ENCODE peak calls at places on chromosomes 12 and 14, in ten cellular contexts. One of them, this sample, is unnamed.

GRCh38 chr14:65222434-65222833 is 120.1 kb upstream of the MAX start:
- DNase-seq in lower lobe of right lung: peak; percentile 58
- DNase-seq in neural progenitor cell: peak; percentile 67
- DNase-seq in GM06990: no peak
- DNase-seq in CD8-positive, alpha-beta T cell: peak; percentile 37
- DNase-seq in H1: peak; percentile 41
- DNase-seq in pancreas: peak; percentile 74
- DNase-seq in cardiac muscle cell: peak; percentile 87
- DNase-seq in left ventricle myocardium inferior: peak; percentile 28
- DNase-seq in HCT116: peak; percentile 60
- DNase-seq in this sample: peak; percentile 81

GRCh38 chr12:1793426-1794210 is 26.7 kb upstream of the LRTM2 start:
- DNase-seq in pancreas: no peak
- DNase-seq in left ventricle myocardium inferior: no peak
- DNase-seq in cardiac muscle cell: no peak
- DNase-seq in CD8-positive, alpha-beta T cell: no peak
- DNase-seq in neural progenitor cell: no peak
- DNase-seq in HCT116: no peak
- DNase-seq in lower lobe of right lung: peak; percentile 42
- DNase-seq in H1: no peak
- DNase-seq in GM06990: no peak
- DNase-seq in this sample: no peak

GRCh38 chr12:122032570-122032969 is 10.9 kb downstream of the BCL7A start:
- DNase-seq in neural progenitor cell: no peak
- DNase-seq in HCT116: no peak
- DNase-seq in cardiac muscle cell: no peak
- DNase-seq in pancreas: no peak
- DNase-seq in CD8-positive, alpha-beta T cell: no peak
- DNase-seq in lower lobe of right lung: no peak
- DNase-seq in H1: no peak
- DNase-seq in GM06990: no peak
- DNase-seq in left ventricle myocardium inferior: no peak
- DNase-seq in this sample: no peak

GRCh38 chr12:120247621-120248030 is 17.9 kb downstream of the PXN start:
- DNase-seq in HCT116: no peak
- DNase-seq in left ventricle myocardium inferior: no peak
- DNase-seq in lower lobe of right lung: no peak
- DNase-seq in CD8-positive, alpha-beta T cell: no peak
- DNase-seq in cardiac muscle cell: no peak
- DNase-seq in GM06990: no peak
- DNase-seq in H1: no peak
- DNase-seq in neural progenitor cell: no peak
- DNase-seq in pancreas: no peak
- DNase-seq in this sample: no peak

GRCh38 chr14:104585966-104586702 is 6.6 kb downstream of the C14orf180 start:
- DNase-seq in neural progenitor cell: no peak
- DNase-seq in HCT116: no peak
- DNase-seq in GM06990: no peak
- DNase-seq in lower lobe of right lung: no peak
- DNase-seq in pancreas: peak; percentile 44
- DNase-seq in left ventricle myocardium inferior: peak; percentile 66
- DNase-seq in H1: no peak
- DNase-seq in CD8-positive, alpha-beta T cell: no peak
- DNase-seq in cardiac muscle cell: peak; percentile 26
- DNase-seq in this sample: no peak

GRCh38 chr12:118704517-118704916 is 276.8 kb upstream of the SRRM4 start:
- DNase-seq in left ventricle myocardium inferior: no peak
- DNase-seq in GM06990: no peak
- DNase-seq in neural progenitor cell: peak; percentile 16
- DNase-seq in pancreas: no peak
- DNase-seq in H1: no peak
- DNase-seq in lower lobe of right lung: no peak
- DNase-seq in cardiac muscle cell: no peak
- DNase-seq in CD8-positive, alpha-beta T cell: no peak
- DNase-seq in HCT116: no peak
- DNase-seq in this sample: no peak

GRCh38 chr14:24204163-24205146 is 1.0 kb upstream of the TSSK4 start:
- DNase-seq in GM06990: no peak
- DNase-seq in lower lobe of right lung: no peak
- DNase-seq in neural progenitor cell: no peak
- DNase-seq in cardiac muscle cell: no peak
- DNase-seq in left ventricle myocardium inferior: no peak
- DNase-seq in CD8-positive, alpha-beta T cell: no peak
- DNase-seq in pancreas: no peak
- DNase-seq in H1: no peak
- DNase-seq in HCT116: no peak
- DNase-seq in this sample: no peak

GRCh38 chr12:84046869-84047268 is 865.7 kb downstream of the SLC6A15 start:
- DNase-seq in neural progenitor cell: no peak
- DNase-seq in CD8-positive, alpha-beta T cell: no peak
- DNase-seq in left ventricle myocardium inferior: no peak
- DNase-seq in lower lobe of right lung: no peak
- DNase-seq in H1: no peak
- DNase-seq in HCT116: no peak
- DNase-seq in cardiac muscle cell: no peak
- DNase-seq in pancreas: no peak
- DNase-seq in GM06990: no peak
- DNase-seq in this sample: no peak

GRCh38 chr14:102727336-102728095 is 49.7 kb upstream of the TRAF3 start:
- DNase-seq in HCT116: no peak
- DNase-seq in GM06990: no peak
- DNase-seq in CD8-positive, alpha-beta T cell: no peak
- DNase-seq in pancreas: no peak
- DNase-seq in left ventricle myocardium inferior: no peak
- DNase-seq in H1: no peak
- DNase-seq in neural progenitor cell: no peak
- DNase-seq in lower lobe of right lung: no peak
- DNase-seq in cardiac muscle cell: peak; percentile 14
- DNase-seq in this sample: no peak

GRCh38 chr14:102731101-102731870 is 46.0 kb upstream of the TRAF3 start:
- DNase-seq in HCT116: no peak
- DNase-seq in left ventricle myocardium inferior: no peak
- DNase-seq in lower lobe of right lung: no peak
- DNase-seq in neural progenitor cell: no peak
- DNase-seq in GM06990: no peak
- DNase-seq in CD8-positive, alpha-beta T cell: no peak
- DNase-seq in pancreas: no peak
- DNase-seq in H1: no peak
- DNase-seq in cardiac muscle cell: no peak
- DNase-seq in this sample: no peak

GRCh38 chr14:102729825-102730224 is 47.4 kb upstream of the TRAF3 start:
- DNase-seq in cardiac muscle cell: no peak
- DNase-seq in pancreas: no peak
- DNase-seq in H1: no peak
- DNase-seq in CD8-positive, alpha-beta T cell: no peak
- DNase-seq in left ventricle myocardium inferior: no peak
- DNase-seq in lower lobe of right lung: no peak
- DNase-seq in neural progenitor cell: no peak
- DNase-seq in GM06990: no peak
- DNase-seq in HCT116: no peak
- DNase-seq in this sample: no peak

GRCh38 chr14:102728509-102728908 is 48.7 kb upstream of the TRAF3 start:
- DNase-seq in CD8-positive, alpha-beta T cell: no peak
- DNase-seq in pancreas: no peak
- DNase-seq in lower lobe of right lung: no peak
- DNase-seq in left ventricle myocardium inferior: no peak
- DNase-seq in neural progenitor cell: no peak
- DNase-seq in HCT116: no peak
- DNase-seq in GM06990: no peak
- DNase-seq in cardiac muscle cell: no peak
- DNase-seq in H1: no peak
- DNase-seq in this sample: no peak

GRCh38 chr14:102729268-102729667 is 48.0 kb upstream of the TRAF3 start:
- DNase-seq in pancreas: no peak
- DNase-seq in CD8-positive, alpha-beta T cell: no peak
- DNase-seq in H1: no peak
- DNase-seq in lower lobe of right lung: no peak
- DNase-seq in cardiac muscle cell: no peak
- DNase-seq in neural progenitor cell: no peak
- DNase-seq in HCT116: no peak
- DNase-seq in GM06990: no peak
- DNase-seq in left ventricle myocardium inferior: no peak
- DNase-seq in this sample: no peak
- H3K36me3 ChIP-seq in pancreas: peaks cover 2% of the 10 kb centered on the region
- H3K36me3 ChIP-seq in CD8-positive, alpha-beta T cell: peaks cover 22% of the 10 kb centered on the region
- H3K36me3 ChIP-seq in H1: peaks cover 43% of the 10 kb centered on the region
- H3K36me3 ChIP-seq in lower lobe of right lung: peaks cover 72% of the 10 kb centered on the region
- H3K36me3 ChIP-seq in cardiac muscle cell: peaks cover 2% of the 10 kb centered on the region
- H3K36me3 ChIP-seq in neural progenitor cell: no peaks in the 10 kb centered on the region
- H3K36me3 ChIP-seq in HCT116: peaks cover 23% of the 10 kb centered on the region
- H3K36me3 ChIP-seq in GM06990: peaks cover 20% of the 10 kb centered on the region
- H3K36me3 ChIP-seq in left ventricle myocardium inferior: peaks cover 49% of the 10 kb centered on the region
- H3K36me3 ChIP-seq in this sample: no peaks in the 10 kb centered on the region

DNA sequence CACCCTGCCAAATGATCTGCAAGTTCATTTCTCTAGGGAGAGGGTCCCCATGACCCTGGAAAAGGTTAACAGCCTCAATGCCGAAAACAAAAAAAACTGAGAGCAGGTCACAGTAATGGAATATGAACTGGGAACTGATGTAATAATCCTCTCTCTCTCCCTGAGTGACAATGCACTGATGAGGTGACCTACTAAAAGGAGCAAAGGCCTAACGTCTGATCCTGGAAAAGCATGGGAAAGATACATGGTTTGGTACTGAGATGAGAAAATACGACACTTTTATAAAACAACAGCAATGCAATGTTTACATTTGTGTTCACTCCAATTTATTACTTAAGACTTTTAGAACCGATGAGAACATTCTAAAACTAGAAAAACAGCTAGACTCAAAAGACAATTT is 27.7 kb downstream of the SETD3 start:
- DNase-seq in GM06990: no peak
- DNase-seq in CD8-positive, alpha-beta T cell: no peak
- DNase-seq in left ventricle myocardium inferior: no peak
- DNase-seq in lower lobe of right lung: no peak
- DNase-seq in neural progenitor cell: no peak
- DNase-seq in HCT116: no peak
- DNase-seq in H1: no peak
- DNase-seq in cardiac muscle cell: no peak
- DNase-seq in pancreas: no peak
- DNase-seq in this sample: no peak
- TF ChIP-seq CTCF in GM06990: no peak
- TF ChIP-seq CTCF in CD8-positive, alpha-beta T cell: no peak
- TF ChIP-seq CTCF in left ventricle myocardium inferior: no peak
- TF ChIP-seq CTCF in lower lobe of right lung: no peak
- TF ChIP-seq CTCF in neural progenitor cell: no peak
- TF ChIP-seq CTCF in HCT116: no peak
- TF ChIP-seq CTCF in H1: no peak
- TF ChIP-seq CTCF in cardiac muscle cell: no peak
- TF ChIP-seq CTCF in pancreas: no peak
- TF ChIP-seq CTCF in this sample: no peak

GRCh38 chr14:90281766-90282165 is 25.4 kb downstream of the PSMC1 start:
- DNase-seq in left ventricle myocardium inferior: no peak
- DNase-seq in CD8-positive, alpha-beta T cell: no peak
- DNase-seq in cardiac muscle cell: no peak
- DNase-seq in H1: no peak
- DNase-seq in pancreas: no peak
- DNase-seq in neural progenitor cell: no peak
- DNase-seq in lower lobe of right lung: no peak
- DNase-seq in HCT116: no peak
- DNase-seq in GM06990: no peak
- DNase-seq in this sample: no peak

GRCh38 chr14:90278199-90279175 is 22.1 kb downstream of the PSMC1 start:
- DNase-seq in pancreas: no peak
- DNase-seq in HCT116: no peak
- DNase-seq in neural progenitor cell: no peak
- DNase-seq in left ventricle myocardium inferior: no peak
- DNase-seq in H1: no peak
- DNase-seq in CD8-positive, alpha-beta T cell: no peak
- DNase-seq in cardiac muscle cell: no peak
- DNase-seq in GM06990: no peak
- DNase-seq in lower lobe of right lung: no peak
- DNase-seq in this sample: no peak

GRCh38 chr14:90280096-90280495 is 23.7 kb downstream of the PSMC1 start:
- DNase-seq in GM06990: no peak
- DNase-seq in pancreas: no peak
- DNase-seq in cardiac muscle cell: no peak
- DNase-seq in neural progenitor cell: no peak
- DNase-seq in CD8-positive, alpha-beta T cell: no peak
- DNase-seq in left ventricle myocardium inferior: no peak
- DNase-seq in HCT116: no peak
- DNase-seq in H1: no peak
- DNase-seq in lower lobe of right lung: no peak
- DNase-seq in this sample: no peak

GRCh38 chr14:90277581-90278198 is 21.3 kb downstream of the PSMC1 start:
- DNase-seq in pancreas: no peak
- DNase-seq in HCT116: no peak
- DNase-seq in GM06990: no peak
- DNase-seq in H1: no peak
- DNase-seq in lower lobe of right lung: no peak
- DNase-seq in CD8-positive, alpha-beta T cell: no peak
- DNase-seq in cardiac muscle cell: no peak
- DNase-seq in left ventricle myocardium inferior: no peak
- DNase-seq in neural progenitor cell: no peak
- DNase-seq in this sample: no peak

DNA sequence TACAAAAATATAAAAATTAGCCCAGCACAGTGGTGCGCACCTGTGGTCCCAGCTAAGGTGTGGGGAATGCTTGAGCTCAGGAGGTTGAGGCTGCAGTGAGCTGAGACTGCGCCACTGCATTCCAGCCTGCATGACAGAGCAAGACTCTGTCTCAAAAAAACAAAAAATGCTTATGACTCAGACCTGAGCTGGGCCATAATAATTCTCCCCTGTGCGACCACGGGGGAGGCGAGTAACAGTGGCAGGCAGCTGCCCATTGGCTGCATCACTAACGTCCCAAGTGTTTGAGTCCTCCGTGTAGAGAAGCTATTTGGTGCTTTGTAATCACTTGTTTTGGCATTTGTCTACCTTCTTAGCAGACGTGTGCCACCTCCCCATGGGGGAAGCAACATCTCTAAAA is 24.9 kb downstream of the PSMC1 start:
- DNase-seq in cardiac muscle cell: peak; percentile 54
- DNase-seq in HCT116: no peak
- DNase-seq in GM06990: no peak
- DNase-seq in H1: no peak
- DNase-seq in lower lobe of right lung: no peak
- DNase-seq in left ventricle myocardium inferior: no peak
- DNase-seq in neural progenitor cell: no peak
- DNase-seq in CD8-positive, alpha-beta T cell: no peak
- DNase-seq in pancreas: no peak
- DNase-seq in this sample: no peak
- H3K36me3 ChIP-seq in cardiac muscle cell: peaks cover 19% of the 10 kb centered on the region
- H3K36me3 ChIP-seq in HCT116: peaks cover 7% of the 10 kb centered on the region
- H3K36me3 ChIP-seq in GM06990: peaks cover 11% of the 10 kb centered on the region
- H3K36me3 ChIP-seq in H1: peaks cover 11% of the 10 kb centered on the region
- H3K36me3 ChIP-seq in lower lobe of right lung: peaks cover 87% of the 10 kb centered on the region
- H3K36me3 ChIP-seq in left ventricle myocardium inferior: peaks cover 88% of the 10 kb centered on the region
- H3K36me3 ChIP-seq in neural progenitor cell: no peaks in the 10 kb centered on the region
- H3K36me3 ChIP-seq in CD8-positive, alpha-beta T cell: peaks cover 18% of the 10 kb centered on the region
- H3K36me3 ChIP-seq in pancreas: peaks cover 13% of the 10 kb centered on the region
- H3K36me3 ChIP-seq in this sample: no peaks in the 10 kb centered on the region

DNA sequence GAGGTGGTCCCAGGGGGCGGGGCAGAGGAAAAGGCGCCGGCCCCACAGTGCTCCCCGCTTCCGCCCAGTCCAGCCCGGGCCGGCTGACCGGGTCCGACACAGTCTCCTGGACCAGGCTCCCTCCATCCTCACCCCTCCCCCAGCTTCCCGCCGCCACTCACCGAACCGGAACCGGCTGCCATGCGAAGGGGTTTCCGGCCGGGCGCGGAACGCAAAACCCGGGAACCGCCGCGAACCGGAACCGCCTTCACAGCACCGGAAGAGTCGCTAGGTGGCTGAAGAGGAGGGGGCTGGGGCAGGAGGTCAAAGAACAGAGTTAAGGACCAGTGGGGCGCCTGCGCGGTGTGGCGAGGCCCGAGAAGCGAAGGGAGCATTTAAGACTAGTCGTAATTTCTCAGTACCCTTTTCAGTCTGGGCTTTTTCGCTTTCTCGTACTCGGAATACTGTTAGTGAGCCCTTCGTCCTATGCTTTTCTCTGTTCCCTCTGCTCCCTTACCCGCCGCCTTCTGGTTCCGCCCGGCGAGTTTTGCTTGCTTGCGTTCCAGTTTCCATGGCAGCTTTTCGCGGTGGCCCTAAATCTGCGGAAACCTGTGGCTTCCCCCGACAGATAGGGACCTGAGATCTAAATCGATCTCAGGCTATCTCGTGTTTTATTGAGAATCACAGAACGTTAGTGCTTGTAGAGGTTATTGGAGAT is at the start of gene SENP1:
- DNase-seq in left ventricle myocardium inferior: peak; percentile 90
- DNase-seq in HCT116: peak; percentile 78
- DNase-seq in GM06990: peak; percentile 96
- DNase-seq in CD8-positive, alpha-beta T cell: peak; percentile 85
- DNase-seq in H1: peak; percentile 51
- DNase-seq in lower lobe of right lung: peak; percentile 93
- DNase-seq in neural progenitor cell: peak; percentile 90
- DNase-seq in cardiac muscle cell: peak; percentile 92
- DNase-seq in pancreas: peak; percentile 90
- DNase-seq in this sample: peak; percentile 93
- TF ChIP-seq CTCF in left ventricle myocardium inferior: peak; percentile 56
- TF ChIP-seq CTCF in HCT116: no peak
- TF ChIP-seq CTCF in GM06990: no peak
- TF ChIP-seq CTCF in CD8-positive, alpha-beta T cell: no peak
- TF ChIP-seq CTCF in H1: no peak
- TF ChIP-seq CTCF in lower lobe of right lung: peak; percentile 11
- TF ChIP-seq CTCF in neural progenitor cell: peak; percentile 19
- TF ChIP-seq CTCF in cardiac muscle cell: peak; percentile 23
- TF ChIP-seq CTCF in pancreas: peak; percentile 13
- TF ChIP-seq CTCF in this sample: no peak